ENCODE peak calls at places on chromosomes 3 and 15, in four cellular contexts. O, D, X and P are unnamed samples.
A peak's percentile ranks its signal among the peaks of the same experiment; 100 is the strongest.

GRCh38 chr3:16357698-16358097 is 92.7 kb downstream of the OXNAD1 start:
- DNase-seq in O (no peak), D (no peak), X (no peak), P (no peak)

GRCh38 chr3:114400369-114400768 is 106.5 kb downstream of the TIGIT start:
- DNase-seq in O (no peak), D (no peak), X (no peak), P (no peak)

GRCh38 chr3:127044996-127045395 is 62.1 kb downstream of the PLXNA1 start:
- DNase-seq in O (peak; percentile 78), D (peak; percentile 66), X (peak; percentile 6), P (peak; percentile 33)

GRCh38 chr3:185486371-185486770 is 12.5 kb downstream of the TMEM41A start:
- DNase-seq in O (no peak), D (no peak), X (no peak), P (no peak)

GRCh38 chr3:46370784-46371183 is at the start of gene CCR5:
- DNase-seq in O (no peak), D (no peak), X (peak; percentile 35), P (no peak)

GRCh38 chr3:150765949-150766720 is 3.2 kb upstream of the SIAH2 start:
- DNase-seq in O (no peak), D (no peak), X (peak; percentile 58), P (no peak)

GRCh38 chr15:83053151-83053550 is 13.9 kb downstream of the BTBD1 start:
- DNase-seq in O (no peak), D (no peak), X (peak; percentile 60), P (peak; percentile 26)

GRCh38 chr15:77579498-77580188 is 53.1 kb downstream of the LINGO1 start:
- DNase-seq in O (peak; percentile 52), D (no peak), X (no peak), P (no peak)

GRCh38 chr15:48544816-48545215 is 100.7 kb downstream of the FBN1 start:
- DNase-seq in O (no peak), D (no peak), X (no peak), P (no peak)

GRCh38 chr3:13712682-13713180 is 163.8 kb downstream of the FBLN2 start:
- DNase-seq in O (no peak), D (no peak), X (no peak), P (no peak)

GRCh38 chr3:99544819-99545281 is 93.5 kb upstream of the COL8A1 start:
- DNase-seq in O (peak; percentile 75), D (peak; percentile 25), X (no peak), P (peak; percentile 67)

GRCh38 chr15:99514306-99514705 is 51.5 kb upstream of the MEF2A start:
- DNase-seq in O (no peak), D (no peak), X (no peak), P (no peak)

GRCh38 chr15:74785716-74786032 is 3.8 kb downstream of the CSK start:
- DNase-seq in O (peak; percentile 62), D (no peak), X (no peak), P (no peak)

GRCh38 chr3:111392911-111393351 is 149.1 kb upstream of the CD96 start:
- DNase-seq in O (no peak), D (peak; percentile 23), X (peak; percentile 55), P (peak; percentile 57)

GRCh38 chr3:183369626-183370025 is 58.8 kb downstream of the MCF2L2 start:
- DNase-seq in O (no peak), D (no peak), X (peak; percentile 82), P (peak; percentile 62)

GRCh38 chr3:8777978-8778267 is 8.5 kb upstream of the OXTR start:
- DNase-seq in O (no peak), D (no peak), X (no peak), P (no peak)

GRCh38 chr3:81005992-81006391 is 755.5 kb downstream of the GBE1 start:
- DNase-seq in O (no peak), D (no peak), X (peak; percentile 50), P (no peak)

GRCh38 chr3:77859131-77859530 is 819.2 kb downstream of the ROBO2 start:
- DNase-seq in O (no peak), D (no peak), X (no peak), P (no peak)

GRCh38 chr3:100781311-100781710 is 72.0 kb downstream of the TFG start:
- DNase-seq in O (no peak), D (no peak), X (peak; percentile 64), P (no peak)

GRCh38 chr15:84976746-84977345 is 4.8 kb upstream of the PDE8A start:
- DNase-seq in O (no peak), D (no peak), X (no peak), P (no peak)

GRCh38 chr15:40787344-40787841 is 17.6 kb downstream of the C15orf62 start:
- DNase-seq in O (peak; percentile 88), D (peak; percentile 82), X (peak; percentile 98), P (peak; percentile 98)

GRCh38 chr15:61974759-61975158 is 85.5 kb downstream of the VPS13C start:
- DNase-seq in O (no peak), D (no peak), X (peak; percentile 48), P (peak; percentile 4)

GRCh38 chr3:48708481-48708889 is 8.5 kb downstream of the IP6K2 start:
- DNase-seq in O (no peak), D (no peak), X (peak; percentile 35), P (peak; percentile 72)

GRCh38 chr15:94205366-94205765 is 26.0 kb upstream of the MCTP2 start:
- DNase-seq in O (no peak), D (no peak), X (no peak), P (no peak)

GRCh38 chr3:57974796-57975388 is 33.3 kb upstream of the FLNB start:
- DNase-seq in O (no peak), D (no peak), X (peak; percentile 98), P (peak; percentile 93)

GRCh38 chr3:191356586-191357439 is 26.5 kb upstream of the UTS2B start:
- DNase-seq in O (peak; percentile 64), D (peak; percentile 68), X (peak; percentile 77), P (peak; percentile 76)

GRCh38 chr3:146496246-146496645 is 26.9 kb upstream of the PLSCR2 start:
- DNase-seq in O (no peak), D (no peak), X (no peak), P (no peak)

GRCh38 chr3:122092460-122093165 is 37.5 kb downstream of the CD86 start:
- DNase-seq in O (no peak), D (peak; percentile 56), X (peak; percentile 81), P (peak; percentile 74)

GRCh38 chr3:25396686-25397085 is 31.4 kb upstream of the RARB start:
- DNase-seq in O (peak; percentile 65), D (no peak), X (no peak), P (no peak)

GRCh38 chr15:101672298-101672697 is 20.1 kb upstream of the TM2D3 start:
- DNase-seq in O (no peak), D (no peak), X (no peak), P (no peak)

GRCh38 chr3:32325957-32326356 is 65.7 kb upstream of the CMTM7 start:
- DNase-seq in O (no peak), D (no peak), X (peak; percentile 83), P (peak; percentile 41)

GRCh38 chr3:94307588-94307987 is 244.7 kb downstream of the NSUN3 start:
- DNase-seq in O (no peak), D (no peak), X (no peak), P (no peak)

DNA sequence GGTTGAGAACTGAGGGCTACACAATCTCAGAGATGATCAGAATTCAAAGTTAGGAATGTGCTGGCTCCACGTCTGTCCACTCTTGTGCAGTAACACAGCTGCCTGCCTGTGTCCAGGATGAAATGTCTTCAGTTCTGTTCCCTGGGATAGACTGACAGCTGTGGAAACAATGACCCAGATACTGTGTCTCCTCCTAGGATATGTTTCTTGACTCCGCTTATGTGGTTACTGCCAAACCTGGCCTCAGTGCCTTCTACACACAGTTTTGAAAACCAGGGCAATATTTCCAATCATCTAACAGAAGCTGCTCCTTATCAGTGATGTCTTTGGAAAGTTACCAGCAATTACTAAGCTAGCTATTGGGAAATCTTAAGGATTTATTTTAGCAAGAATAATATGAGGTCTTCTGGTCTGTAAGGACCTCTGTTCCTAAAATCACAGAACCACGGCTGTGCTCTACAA is 67.6 kb downstream of the NOX5 start:
- DNase-seq in O (no peak), D (no peak), X (no peak), P (no peak)
- TF ChIP-seq CTCF in O (no peak), D (no peak), X (no peak), P (no peak)

GRCh38 chr15:49621327-49622210 is 721 bp downstream of the DTWD1 start:
- DNase-seq in O (no peak), D (no peak), X (peak; percentile 2), P (peak; percentile 14)
- TF ChIP-seq CTCF in O (no peak), D (no peak), X (no peak), P (no peak)

DNA sequence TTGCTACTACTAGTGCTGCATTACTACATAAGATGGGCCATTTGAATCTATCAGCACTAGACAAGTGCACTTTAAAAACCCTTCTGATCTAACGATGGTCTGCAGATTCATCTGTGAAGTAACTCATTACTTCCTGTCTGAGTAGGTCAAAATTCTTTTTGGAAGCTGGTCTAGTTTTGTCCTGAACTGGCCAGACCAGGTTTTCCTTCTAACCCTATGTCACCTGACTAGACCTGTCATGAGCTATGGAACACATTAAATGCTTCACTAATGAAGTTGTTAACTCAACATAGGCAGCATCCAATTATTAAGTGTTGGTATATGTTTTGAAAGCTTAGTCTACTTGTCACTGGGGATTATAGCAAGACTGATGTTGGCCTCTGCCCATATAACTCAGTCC is 10.1 kb upstream of the RBM5 start:
- DNase-seq in O (no peak), D (no peak), X (peak; percentile 23), P (peak; percentile 5)
- TF ChIP-seq CTCF in O (no peak), D (no peak), X (no peak), P (no peak)

GRCh38 chr3:136694321-136694720 is 57.9 kb downstream of the STAG1 start:
- DNase-seq in O (no peak), D (no peak), X (no peak), P (no peak)

GRCh38 chr3:136703429-136703828 is 48.7 kb downstream of the STAG1 start:
- DNase-seq in O (no peak), D (no peak), X (no peak), P (no peak)

GRCh38 chr3:136699271-136699828 is 52.8 kb downstream of the STAG1 start:
- DNase-seq in O (no peak), D (no peak), X (no peak), P (no peak)

GRCh38 chr3:136698361-136698760 is 53.8 kb downstream of the STAG1 start:
- DNase-seq in O (no peak), D (no peak), X (no peak), P (no peak)
- TF ChIP-seq CTCF in O (no peak), D (no peak), X (no peak), P (no peak)

GRCh38 chr3:9782777-9783176 is 9.5 kb downstream of the TADA3 start:
- DNase-seq in O (no peak), D (no peak), X (peak; percentile 35), P (peak; percentile 25)
- TF ChIP-seq CTCF in O (no peak), D (no peak), X (peak; percentile 53), P (peak; percentile 12)

GRCh38 chr15:56249080-56249479 is 5.4 kb upstream of the RFX7 start:
- DNase-seq in O (no peak), D (peak; percentile 51), X (peak; percentile 42), P (peak; percentile 78)
- TF ChIP-seq CTCF in O (peak; percentile 28), D (peak; percentile 47), X (peak; percentile 55), P (peak; percentile 34)

GRCh38 chr15:44530653-44531052 is 6.3 kb upstream of the EIF3J start:
- DNase-seq in O (no peak), D (no peak), X (no peak), P (no peak)

GRCh38 chr15:44535092-44535491 is 1.9 kb upstream of the EIF3J start:
- DNase-seq in O (no peak), D (no peak), X (no peak), P (no peak)

GRCh38 chr15:44535509-44536297 is 1.2 kb upstream of the EIF3J start:
- DNase-seq in O (no peak), D (peak; percentile 19), X (peak; percentile 41), P (no peak)

GRCh38 chr15:44529864-44530604 is 6.9 kb upstream of the EIF3J start:
- DNase-seq in O (no peak), D (no peak), X (no peak), P (no peak)

GRCh38 chr15:44532689-44533088 is 4.3 kb upstream of the EIF3J start:
- DNase-seq in O (no peak), D (no peak), X (peak; percentile 33), P (no peak)
- TF ChIP-seq CTCF in O (no peak), D (no peak), X (peak; percentile 44), P (no peak)